ENCODE peak calls at places on chromosomes 1 and 21, in seven cellular contexts. One of them, this sample, is unnamed.

GRCh38 chr1:203165800-203166161 is 9.8 kb downstream of the MYBPH start:
- DNase-seq in prostate gland: no peak
- DNase-seq in heart left ventricle: no peak
- DNase-seq in body of pancreas: no peak
- DNase-seq in ovary: no peak
- DNase-seq in A549: no peak
- DNase-seq in HCT116: no peak
- DNase-seq in this sample: no peak

GRCh38 chr1:166383137-166383536 is 216.3 kb upstream of the FAM78B start:
- DNase-seq in prostate gland: no peak
- DNase-seq in heart left ventricle: no peak
- DNase-seq in body of pancreas: no peak
- DNase-seq in ovary: no peak
- DNase-seq in A549: no peak
- DNase-seq in HCT116: no peak
- DNase-seq in this sample: no peak

GRCh38 chr1:116330342-116330652 is 42.7 kb upstream of the ATP1A1 start:
- DNase-seq in prostate gland: peak
- DNase-seq in heart left ventricle: no peak
- DNase-seq in body of pancreas: peak
- DNase-seq in ovary: no peak
- DNase-seq in A549: no peak
- DNase-seq in HCT116: no peak
- DNase-seq in this sample: no peak

GRCh38 chr1:115557715-115558114 is 84.1 kb upstream of the VANGL1 start:
- DNase-seq in prostate gland: no peak
- DNase-seq in heart left ventricle: no peak
- DNase-seq in body of pancreas: no peak
- DNase-seq in ovary: no peak
- DNase-seq in A549: no peak
- DNase-seq in HCT116: no peak
- DNase-seq in this sample: no peak

GRCh38 chr21:45818276-45818903 is 163.2 kb upstream of the COL6A1 start:
- DNase-seq in prostate gland: no peak
- DNase-seq in heart left ventricle: no peak
- DNase-seq in body of pancreas: no peak
- DNase-seq in ovary: no peak
- DNase-seq in A549: peak
- DNase-seq in HCT116: no peak
- DNase-seq in this sample: no peak

GRCh38 chr21:31656199-31657095 is 3.0 kb upstream of the SOD1 start:
- DNase-seq in prostate gland: no peak
- DNase-seq in heart left ventricle: no peak
- DNase-seq in body of pancreas: no peak
- DNase-seq in ovary: no peak
- DNase-seq in A549: no peak
- DNase-seq in HCT116: no peak
- DNase-seq in this sample: no peak

GRCh38 chr1:175193339-175193950 is 869 bp upstream of the KIAA0040 start:
- DNase-seq in prostate gland: no peak
- DNase-seq in heart left ventricle: no peak
- DNase-seq in body of pancreas: no peak
- DNase-seq in ovary: no peak
- DNase-seq in A549: no peak
- DNase-seq in HCT116: no peak
- DNase-seq in this sample: no peak

GRCh38 chr1:154404984-154405761 is at the start of gene IL6R:
- DNase-seq in prostate gland: peak
- DNase-seq in heart left ventricle: peak
- DNase-seq in body of pancreas: peak
- DNase-seq in ovary: peak
- DNase-seq in A549: peak
- DNase-seq in HCT116: peak
- DNase-seq in this sample: peak

GRCh38 chr1:31663622-31664452 is 19.2 kb upstream of the PEF1 start:
- DNase-seq in prostate gland: peak
- DNase-seq in heart left ventricle: peak
- DNase-seq in body of pancreas: peak
- DNase-seq in ovary: peak
- DNase-seq in A549: peak
- DNase-seq in HCT116: peak
- DNase-seq in this sample: peak

GRCh38 chr1:211830055-211830329 is 571 bp downstream of the LPGAT1 start:
- DNase-seq in prostate gland: no peak
- DNase-seq in heart left ventricle: no peak
- DNase-seq in body of pancreas: no peak
- DNase-seq in ovary: no peak
- DNase-seq in A549: no peak
- DNase-seq in HCT116: no peak
- DNase-seq in this sample: peak

GRCh38 chr1:18861590-18861989 is 2.1 kb upstream of the TAS1R2 start:
- DNase-seq in prostate gland: no peak
- DNase-seq in heart left ventricle: no peak
- DNase-seq in body of pancreas: no peak
- DNase-seq in ovary: no peak
- DNase-seq in A549: no peak
- DNase-seq in HCT116: no peak
- DNase-seq in this sample: no peak

GRCh38 chr1:51133045-51133444 is 31.0 kb downstream of the C1orf185 start:
- DNase-seq in prostate gland: no peak
- DNase-seq in heart left ventricle: no peak
- DNase-seq in body of pancreas: no peak
- DNase-seq in ovary: no peak
- DNase-seq in A549: no peak
- DNase-seq in HCT116: no peak
- DNase-seq in this sample: no peak

DNA sequence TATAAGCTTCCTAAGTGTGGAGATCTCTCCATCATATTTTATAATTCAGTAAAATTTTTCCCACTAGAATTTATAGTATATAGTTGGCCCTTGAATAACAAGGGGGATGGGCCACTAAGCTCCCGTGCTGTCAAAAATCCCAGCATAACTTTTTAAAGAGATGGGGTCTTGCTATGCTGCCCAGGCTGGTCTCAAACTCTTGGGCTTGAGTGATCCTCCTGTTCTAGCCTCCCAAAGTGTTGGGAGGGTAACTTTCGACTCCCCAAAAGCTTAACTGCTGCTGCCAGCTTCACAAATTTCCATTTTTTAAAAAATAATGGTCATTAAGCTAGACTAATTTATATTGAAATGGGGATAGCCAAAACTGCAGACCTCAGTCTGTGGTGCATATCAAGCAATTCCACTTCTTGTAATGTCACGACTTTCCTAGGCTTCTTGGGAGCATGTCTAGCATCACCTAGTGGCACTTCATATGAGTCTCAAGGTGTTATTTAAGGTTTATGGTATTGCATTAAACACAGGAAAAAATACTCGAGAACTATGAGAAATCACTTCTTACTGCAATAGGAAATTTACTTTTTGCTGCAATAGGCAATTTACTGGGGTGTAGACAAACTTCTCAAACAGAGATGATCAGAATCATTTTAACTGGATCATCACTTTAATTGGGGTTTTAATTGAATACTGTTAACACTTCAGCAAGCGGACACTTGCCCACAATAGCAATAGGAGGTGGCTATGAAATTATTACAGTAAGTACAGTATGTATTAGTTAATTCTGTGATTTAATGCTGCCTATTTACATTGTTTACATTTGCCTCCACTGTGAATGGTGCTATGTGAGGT is 19.3 kb upstream of the ACTA1 start:
- DNase-seq in prostate gland: no peak
- DNase-seq in heart left ventricle: no peak
- DNase-seq in body of pancreas: no peak
- DNase-seq in ovary: no peak
- DNase-seq in A549: peak
- DNase-seq in HCT116: peak
- DNase-seq in this sample: no peak
- TF ChIP-seq CTCF in prostate gland: peak
- TF ChIP-seq CTCF in heart left ventricle: peak
- TF ChIP-seq CTCF in body of pancreas: peak
- TF ChIP-seq CTCF in ovary: no peak
- TF ChIP-seq CTCF in A549: peak
- TF ChIP-seq CTCF in HCT116: peak
- TF ChIP-seq CTCF in this sample: no peak

GRCh38 chr1:186374313-186375151 is 521 bp downstream of the TPR start:
- DNase-seq in prostate gland: peak
- DNase-seq in heart left ventricle: no peak
- DNase-seq in body of pancreas: peak
- DNase-seq in ovary: no peak
- DNase-seq in A549: peak
- DNase-seq in HCT116: peak
- DNase-seq in this sample: peak
- TF ChIP-seq POLR2A in prostate gland: no peak
- TF ChIP-seq POLR2A in heart left ventricle: no peak
- TF ChIP-seq POLR2A in body of pancreas: no peak
- TF ChIP-seq POLR2A in ovary: no peak
- TF ChIP-seq POLR2A in A549: no peak
- TF ChIP-seq POLR2A in HCT116: no peak
- TF ChIP-seq POLR2A in this sample: no peak

GRCh38 chr1:2641381-2642130 is 8.7 kb upstream of the MMEL1 start:
- DNase-seq in prostate gland: no peak
- DNase-seq in heart left ventricle: no peak
- DNase-seq in body of pancreas: no peak
- DNase-seq in ovary: no peak
- DNase-seq in A549: no peak
- DNase-seq in HCT116: no peak
- DNase-seq in this sample: no peak
- TF ChIP-seq CTCF in prostate gland: no peak
- TF ChIP-seq CTCF in heart left ventricle: no peak
- TF ChIP-seq CTCF in body of pancreas: no peak
- TF ChIP-seq CTCF in ovary: no peak
- TF ChIP-seq CTCF in A549: no peak
- TF ChIP-seq CTCF in HCT116: no peak
- TF ChIP-seq CTCF in this sample: no peak

GRCh38 chr1:220093361-220094015 is 444 bp upstream of the IARS2 start:
- DNase-seq in prostate gland: no peak
- DNase-seq in heart left ventricle: no peak
- DNase-seq in body of pancreas: no peak
- DNase-seq in ovary: no peak
- DNase-seq in A549: no peak
- DNase-seq in HCT116: no peak
- DNase-seq in this sample: no peak

GRCh38 chr1:220084460-220084859 is 5.1 kb downstream of the BPNT1 start:
- DNase-seq in prostate gland: no peak
- DNase-seq in heart left ventricle: no peak
- DNase-seq in body of pancreas: no peak
- DNase-seq in ovary: no peak
- DNase-seq in A549: no peak
- DNase-seq in HCT116: no peak
- DNase-seq in this sample: no peak

GRCh38 chr1:220094016-220094911 is at the start of gene IARS2:
- DNase-seq in prostate gland: peak
- DNase-seq in heart left ventricle: peak
- DNase-seq in body of pancreas: peak
- DNase-seq in ovary: peak
- DNase-seq in A549: peak
- DNase-seq in HCT116: peak
- DNase-seq in this sample: peak

GRCh38 chr1:220092694-220093093 is 1.2 kb upstream of the IARS2 start:
- DNase-seq in prostate gland: no peak
- DNase-seq in heart left ventricle: no peak
- DNase-seq in body of pancreas: no peak
- DNase-seq in ovary: no peak
- DNase-seq in A549: no peak
- DNase-seq in HCT116: no peak
- DNase-seq in this sample: no peak

DNA sequence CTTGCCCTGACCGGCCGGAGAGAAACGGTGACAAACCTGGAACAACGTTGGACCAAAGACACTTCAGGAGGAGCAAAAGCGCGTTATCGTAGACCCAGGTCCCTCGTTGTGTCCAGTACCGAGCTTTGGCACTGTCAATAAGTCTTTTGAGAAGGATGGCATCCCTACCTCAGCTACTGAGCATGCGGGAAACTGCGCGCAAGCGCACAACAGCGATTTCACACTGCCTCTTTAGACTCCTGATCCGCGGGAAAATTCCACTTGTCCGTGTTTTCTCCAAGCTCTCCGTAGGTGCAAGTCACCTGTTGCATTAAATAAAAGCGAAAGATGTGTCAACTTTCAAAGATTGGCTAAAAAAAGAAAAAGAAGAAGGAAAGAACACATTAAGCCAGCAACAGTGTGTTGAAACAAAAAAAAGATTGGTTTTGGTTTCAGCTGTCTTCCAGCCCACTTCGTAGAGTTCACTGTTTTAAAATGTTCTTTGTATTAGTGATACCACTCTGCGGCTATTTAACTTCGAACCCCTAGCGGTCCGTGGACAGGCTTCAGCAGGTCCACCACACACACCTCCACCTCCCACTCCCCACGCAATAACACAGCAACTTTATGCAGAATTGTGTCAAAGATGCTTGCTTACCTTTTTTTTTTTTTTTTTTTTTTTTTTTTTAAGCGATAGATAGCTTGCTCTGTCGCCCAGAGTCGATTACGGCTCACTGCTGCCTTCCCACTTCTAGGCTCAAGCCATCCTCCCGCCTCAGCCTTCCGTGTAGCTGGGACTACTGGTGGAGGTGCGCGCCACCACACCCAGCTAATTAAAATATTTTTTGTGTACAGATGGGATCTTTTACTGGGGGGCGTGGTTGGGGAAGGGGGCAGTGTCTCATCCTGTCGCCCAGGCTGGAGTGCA is at the start of gene BPNT1:
- DNase-seq in prostate gland: peak
- DNase-seq in heart left ventricle: peak
- DNase-seq in body of pancreas: peak
- DNase-seq in ovary: peak
- DNase-seq in A549: peak
- DNase-seq in HCT116: peak
- DNase-seq in this sample: peak
- TF ChIP-seq POLR2A in prostate gland: peak
- TF ChIP-seq POLR2A in heart left ventricle: no peak
- TF ChIP-seq POLR2A in body of pancreas: peak
- TF ChIP-seq POLR2A in ovary: peak
- TF ChIP-seq POLR2A in A549: peak
- TF ChIP-seq POLR2A in HCT116: peak
- TF ChIP-seq POLR2A in this sample: no peak